ENCODE peak calls at places on chromosome 16, in ten cellular contexts. A is tibial artery; K is CD8-positive, alpha-beta memory T cell; L is CD8-positive, alpha-beta T cell; N is BJ; J is neural progenitor cell; B is lower lobe of right lung; V is H1; Y is heart left ventricle; P is HL-60. E is an unnamed sample.
A peak's percentile ranks its signal among the peaks of the same experiment; 100 is the strongest.

GRCh38 chr16:50640391-50640790 is 40.7 kb downstream of the SNX20 start:
- DNase-seq in A (no peak), K (no peak), L (no peak), N (no peak), J (no peak), B (no peak), V (no peak), Y (no peak), P (no peak), E (no peak)

GRCh38 chr16:15440852-15441251 is 6.5 kb downstream of the BMERB1 start:
- DNase-seq in A (no peak), K (no peak), L (no peak), N (no peak), J (no peak), B (no peak), V (no peak), Y (no peak), P (no peak), E (no peak)

GRCh38 chr16:3036726-3037315 is at the start of gene BICDL2:
- DNase-seq in A (no peak), K (no peak), L (no peak), N (no peak), J (no peak), B (peak; percentile 78), V (no peak), Y (no peak), P (no peak), E (no peak)

GRCh38 chr16:56988161-56988947 is 1.0 kb upstream of the NLRC5 start:
- DNase-seq in A (no peak), K (no peak), L (no peak), N (no peak), J (no peak), B (no peak), V (no peak), Y (no peak), P (no peak), E (peak; percentile 21)

GRCh38 chr16:52617591-52617990 is 70.6 kb upstream of the TOX3 start:
- DNase-seq in A (no peak), K (no peak), L (no peak), N (no peak), J (no peak), B (no peak), V (no peak), Y (no peak), P (no peak), E (no peak)

GRCh38 chr16:29809850-29810698 is 1.9 kb upstream of the PRRT2 start:
- DNase-seq in A (no peak), K (peak; percentile 53), L (peak; percentile 79), N (no peak), J (peak; percentile 52), B (no peak), V (no peak), Y (no peak), P (peak; percentile 64), E (peak; percentile 39)

GRCh38 chr16:81790772-81791171 is 11.7 kb downstream of the PLCG2 start:
- DNase-seq in A (no peak), K (no peak), L (no peak), N (no peak), J (no peak), B (no peak), V (no peak), Y (no peak), P (no peak), E (no peak)

GRCh38 chr16:35174006-35174405 is 1714.6 kb downstream of the TP53TG3F start:
- DNase-seq in A (peak; percentile 39), K (no peak), L (peak; percentile 41), N (no peak), J (no peak), B (peak; percentile 22), V (no peak), Y (no peak), P (no peak), E (no peak)

GRCh38 chr16:84724619-84725307 is 25.0 kb downstream of the USP10 start:
- DNase-seq in A (no peak), K (no peak), L (no peak), N (no peak), J (no peak), B (no peak), V (no peak), Y (no peak), P (no peak), E (peak; percentile 42)

GRCh38 chr16:10333321-10334032 is 52.4 kb upstream of the ATF7IP2 start:
- DNase-seq in A (no peak), K (no peak), L (peak; percentile 53), N (no peak), J (no peak), B (no peak), V (no peak), Y (no peak), P (no peak), E (no peak)

GRCh38 chr16:80323187-80323807 is 217.5 kb upstream of the DYNLRB2 start:
- DNase-seq in A (no peak), K (no peak), L (no peak), N (no peak), J (peak; percentile 66), B (no peak), V (no peak), Y (no peak), P (no peak), E (no peak)

GRCh38 chr16:55184619-55185018 is 139.4 kb upstream of the IRX6 start:
- DNase-seq in A (no peak), K (no peak), L (no peak), N (no peak), J (no peak), B (no peak), V (no peak), Y (no peak), P (no peak), E (no peak)

GRCh38 chr16:55189179-55189578 is 134.8 kb upstream of the IRX6 start:
- DNase-seq in A (no peak), K (no peak), L (no peak), N (no peak), J (no peak), B (no peak), V (no peak), Y (no peak), P (no peak), E (no peak)

GRCh38 chr16:55179858-55180585 is 144.0 kb upstream of the IRX6 start:
- DNase-seq in A (no peak), K (no peak), L (no peak), N (no peak), J (peak; percentile 54), B (peak; percentile 76), V (no peak), Y (no peak), P (no peak), E (no peak)

DNA sequence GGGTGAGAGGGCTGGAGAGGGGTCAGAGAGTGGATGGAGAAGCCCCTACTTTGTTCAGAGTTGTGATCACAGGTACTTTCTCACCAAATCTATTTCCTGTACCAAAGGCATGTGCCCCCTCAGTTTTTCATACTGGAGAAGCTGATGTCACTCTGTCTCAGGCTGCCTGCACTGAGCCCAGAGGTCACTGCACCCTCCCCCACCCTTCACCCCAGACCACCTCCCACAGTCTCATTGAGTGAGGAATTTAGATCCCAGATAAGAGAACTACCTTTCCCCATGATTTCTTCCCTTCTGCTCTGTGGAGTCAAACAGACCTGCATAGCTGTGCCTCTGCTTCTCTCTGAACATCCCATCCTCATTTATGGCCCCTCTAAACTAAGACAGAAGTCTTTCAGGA is 140.0 kb upstream of the IRX6 start:
- DNase-seq in A (no peak), K (no peak), L (no peak), N (no peak), J (peak; percentile 50), B (no peak), V (no peak), Y (no peak), P (no peak), E (no peak)
- H3K27me3 ChIP-seq in A (peaks cover 5% of the 10 kb centered on the region), K (no peaks in the 10 kb centered on the region), L (no peaks in the 10 kb centered on the region), N (no peaks in the 10 kb centered on the region), J (no peaks in the 10 kb centered on the region), B (no peaks in the 10 kb centered on the region), V (no peaks in the 10 kb centered on the region), Y (peaks cover 3% of the 10 kb centered on the region), P (peaks cover 5% of the 10 kb centered on the region), E (no peaks in the 10 kb centered on the region)

DNA sequence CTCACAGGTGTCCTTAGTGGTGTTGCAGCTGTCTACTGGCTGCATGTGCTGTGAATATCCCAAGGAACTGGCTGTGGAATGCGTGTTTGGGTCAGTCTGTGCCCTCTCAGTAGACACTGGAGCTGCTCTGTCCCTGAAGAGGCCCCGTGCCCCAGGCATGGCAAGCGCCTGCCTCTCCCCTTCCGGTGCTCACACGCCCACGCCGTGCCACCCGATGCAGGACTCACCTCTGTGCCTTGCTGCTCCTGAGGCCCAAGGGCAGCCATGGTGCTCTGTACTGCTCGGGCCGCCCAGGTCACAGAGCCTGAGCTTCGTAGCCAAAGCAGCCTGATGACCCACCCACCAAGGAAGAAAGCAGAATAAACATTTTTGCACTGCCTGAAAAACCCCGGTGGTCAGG is 10.0 kb downstream of the RGS11 start:
- DNase-seq in A (no peak), K (no peak), L (no peak), N (no peak), J (no peak), B (no peak), V (no peak), Y (no peak), P (no peak), E (no peak)
- H3K4me3 ChIP-seq in A (no peak overlapping the region), K (no peak overlapping the region), L (no peak overlapping the region), N (no peak overlapping the region), J (no peak overlapping the region), B (no peak overlapping the region), V (no peak overlapping the region), Y (no peak overlapping the region), P (no peak overlapping the region), E (no peak overlapping the region)

GRCh38 chr16:28064706-28065249 is 1.3 kb upstream of the GSG1L start:
- DNase-seq in A (no peak), K (no peak), L (no peak), N (no peak), J (no peak), B (peak; percentile 21), V (no peak), Y (no peak), P (no peak), E (no peak)
- H3K27me3 ChIP-seq in A (peaks cover 34% of the 10 kb centered on the region), K (peaks cover 10% of the 10 kb centered on the region), L (peaks cover 5% of the 10 kb centered on the region), N (peaks cover 36% of the 10 kb centered on the region), J (peaks cover 73% of the 10 kb centered on the region), B (peaks cover 37% of the 10 kb centered on the region), V (peaks cover 44% of the 10 kb centered on the region), Y (peaks cover 5% of the 10 kb centered on the region), P (peaks cover 47% of the 10 kb centered on the region), E (no peaks in the 10 kb centered on the region)

GRCh38 chr16:30998852-30999761 is 11.3 kb downstream of the STX1B start:
- DNase-seq in A (no peak), K (no peak), L (no peak), N (no peak), J (no peak), B (no peak), V (no peak), Y (no peak), P (no peak), E (no peak)

GRCh38 chr16:30995927-30996323 is 10.9 kb downstream of the HSD3B7 start:
- DNase-seq in A (no peak), K (no peak), L (no peak), N (no peak), J (no peak), B (no peak), V (no peak), Y (no peak), P (no peak), E (no peak)

GRCh38 chr16:30996324-30996999 is 11.5 kb downstream of the HSD3B7 start:
- DNase-seq in A (no peak), K (no peak), L (no peak), N (no peak), J (no peak), B (no peak), V (no peak), Y (no peak), P (no peak), E (peak; percentile 53)

GRCh38 chr16:30997000-30997886 is 12.2 kb downstream of the HSD3B7 start:
- DNase-seq in A (peak; percentile 91), K (peak; percentile 81), L (peak; percentile 88), N (no peak), J (peak; percentile 87), B (peak; percentile 86), V (peak; percentile 77), Y (peak; percentile 85), P (peak; percentile 81), E (peak; percentile 89)

GRCh38 chr16:30997887-30998711 is 12.3 kb downstream of the STX1B start:
- DNase-seq in A (no peak), K (no peak), L (no peak), N (peak; percentile 47), J (no peak), B (no peak), V (no peak), Y (no peak), P (no peak), E (peak; percentile 67)
- H3K4me3 ChIP-seq in A (peak overlapping the region; percentile 53), K (no peak overlapping the region), L (no peak overlapping the region), N (peak overlapping the region; percentile 47), J (peak overlapping the region; percentile 55), B (peak overlapping the region; percentile 45), V (peak overlapping the region; percentile 53), Y (peak overlapping the region; percentile 65), P (no peak overlapping the region), E (no peak overlapping the region)

E was measured in uterus.